ENCODE peak calls at places on chromosomes 16 and 17, in six cellular contexts. K, O, J, F, E and H are unnamed samples.

GRCh38 chr17:49290690-49291326 is 60.2 kb upstream of the PHOSPHO1 start:
- ATAC-seq in J (peak; percentile 84), K (peak; percentile 48), O (no peak), F (no peak), E (peak; percentile 49), H (peak; percentile 85)

GRCh38 chr17:30821751-30822723 is 2.5 kb downstream of the CRLF3 start:
- ATAC-seq in E (no peak), K (no peak), J (no peak), F (no peak), O (no peak), H (no peak)

GRCh38 chr17:80246726-80247125 is 13.9 kb upstream of the RNF213 start:
- ATAC-seq in F (no peak), J (no peak), E (no peak), K (no peak), O (no peak), H (no peak)

GRCh38 chr17:35932576-35932975 is 2.0 kb upstream of the RDM1 start:
- ATAC-seq in K (no peak), E (no peak), O (peak; percentile 13), F (no peak), J (no peak), H (no peak)

GRCh38 chr17:49508061-49508865 is 13.2 kb downstream of the NGFR start:
- ATAC-seq in E (no peak), O (no peak), F (no peak), K (no peak), J (peak; percentile 64), H (peak; percentile 14)

GRCh38 chr16:20485408-20485807 is 34.1 kb downstream of the ACSM2A start:
- ATAC-seq in K (no peak), E (no peak), F (no peak), J (no peak), O (no peak), H (no peak)

GRCh38 chr16:27127293-27127692 is 60.6 kb downstream of the C16orf82 start:
- ATAC-seq in K (no peak), O (no peak), E (no peak), J (no peak), F (no peak), H (no peak)

GRCh38 chr17:72408122-72408382 is 287.2 kb downstream of the SOX9 start:
- ATAC-seq in K (no peak), O (no peak), F (no peak), E (no peak), J (no peak), H (no peak)